ENCODE peak calls at places on chromosomes 13 and 19, in four cellular contexts. C is Panc1, O is mucosa of descending colon, U is psoas muscle. N is an unnamed sample.

GRCh38 chr13:113777311-113778260 is 18.6 kb downstream of the TMEM255B start:
- DNase-seq in C (no peak), O (no peak), U (peak), N (no peak)

GRCh38 chr13:105665284-105665683 is 870.2 kb downstream of the EFNB2 start:
- DNase-seq in C (no peak), O (no peak), U (no peak), N (no peak)

GRCh38 chr13:97191143-97191542 is 31.0 kb upstream of the MBNL2 start:
- DNase-seq in C (no peak), O (peak), U (no peak), N (no peak)

GRCh38 chr19:54333586-54334298 is 5.2 kb downstream of the LILRA4 start:
- DNase-seq in C (no peak), O (no peak), U (no peak), N (no peak)

GRCh38 chr13:114049026-114049425 is 75.2 kb upstream of the C13orf46 start:
- DNase-seq in C (no peak), O (peak), U (no peak), N (no peak)

GRCh38 chr13:26310003-26310402 is 56.1 kb downstream of the CDK8 start:
- DNase-seq in C (no peak), O (no peak), U (no peak), N (no peak)

GRCh38 chr13:73835138-73835721 is 299.0 kb downstream of the KLF12 start:
- DNase-seq in C (no peak), O (no peak), U (no peak), N (no peak)

GRCh38 chr13:74596691-74597090 is 462.5 kb upstream of the KLF12 start:
- DNase-seq in C (no peak), O (no peak), U (no peak), N (no peak)

GRCh38 chr13:30216111-30216510 is 91.2 kb downstream of the KATNAL1 start:
- DNase-seq in C (no peak), O (no peak), U (no peak), N (no peak)

GRCh38 chr13:51644649-51645048 is 60.4 kb downstream of the WDFY2 start:
- DNase-seq in C (no peak), O (no peak), U (no peak), N (no peak)

GRCh38 chr13:20128459-20128927 is 32.4 kb downstream of the GJA3 start:
- DNase-seq in C (no peak), O (peak), U (no peak), N (no peak)

GRCh38 chr13:30872195-30872594 is 33.9 kb upstream of the MEDAG start:
- DNase-seq in C (no peak), O (no peak), U (no peak), N (no peak)

GRCh38 chr13:96650301-96650886 is 343.9 kb downstream of the OXGR1 start:
- DNase-seq in C (no peak), O (no peak), U (no peak), N (no peak)

GRCh38 chr13:94947965-94948371 is 235.6 kb upstream of the SOX21 start:
- DNase-seq in C (no peak), O (no peak), U (no peak), N (no peak)

GRCh38 chr19:52492201-52492960 is 35.1 kb upstream of the ZNF808 start:
- DNase-seq in C (no peak), O (peak), U (no peak), N (no peak)

GRCh38 chr13:95833713-95834112 is 156.8 kb downstream of the DNAJC3 start:
- DNase-seq in C (no peak), O (no peak), U (no peak), N (no peak)

GRCh38 chr19:54492568-54492967 is 10.1 kb upstream of the LAIR2 start:
- DNase-seq in C (no peak), O (no peak), U (no peak), N (no peak)

GRCh38 chr13:74062933-74063332 is 71.3 kb downstream of the KLF12 start:
- DNase-seq in C (no peak), O (peak), U (peak), N (peak)

GRCh38 chr13:113142876-113143275 is 15.6 kb upstream of the PROZ start:
- DNase-seq in C (no peak), O (no peak), U (no peak), N (no peak)

GRCh38 chr19:42198676-42199439 is 18.6 kb downstream of the DEDD2 start:
- DNase-seq in C (no peak), O (peak), U (no peak), N (no peak)

GRCh38 chr13:113937497-113938140 is 36.3 kb downstream of the C13orf46 start:
- DNase-seq in C (no peak), O (no peak), U (no peak), N (no peak)

GRCh38 chr13:84844473-84844872 is 954.7 kb downstream of the SLITRK6 start:
- DNase-seq in C (no peak), O (no peak), U (no peak), N (no peak)

GRCh38 chr19:29841209-29841558 is 29.4 kb downstream of the CCNE1 start:
- DNase-seq in C (no peak), O (no peak), U (peak), N (no peak)

GRCh38 chr13:109357751-109358150 is 428.6 kb downstream of the IRS2 start:
- DNase-seq in C (no peak), O (no peak), U (no peak), N (no peak)

GRCh38 chr19:2207991-2208860 is 27.9 kb downstream of the PLEKHJ1 start:
- DNase-seq in C (no peak), O (peak), U (peak), N (peak)

GRCh38 chr19:37953125-37953524 is 46.1 kb downstream of the SIPA1L3 start:
- DNase-seq in C (no peak), O (no peak), U (no peak), N (no peak)

GRCh38 chr13:27955192-27955591 is 13.9 kb downstream of the CDX2 start:
- DNase-seq in C (no peak), O (no peak), U (no peak), N (no peak)

GRCh38 chr19:5623397-5624153 is 692 bp downstream of the SAFB start:
- DNase-seq in C (no peak), O (peak), U (no peak), N (no peak)

GRCh38 chr19:39919976-39920375 is 14.5 kb downstream of the FCGBP start:
- DNase-seq in C (no peak), O (no peak), U (no peak), N (no peak)

GRCh38 chr13:77516342-77516789 is 19.1 kb upstream of the SCEL start:
- DNase-seq in C (peak), O (no peak), U (no peak), N (no peak)

GRCh38 chr19:34835952-34836351 is 62.9 kb upstream of the ZNF599 start:
- DNase-seq in C (no peak), O (no peak), U (no peak), N (no peak)

GRCh38 chr19:18205180-18205915 is 1.5 kb upstream of the RAB3A start:
- DNase-seq in C (no peak), O (peak), U (peak), N (peak)

GRCh38 chr19:18202759-18203407 is 959 bp downstream of the RAB3A start:
- DNase-seq in C (no peak), O (peak), U (peak), N (no peak)

GRCh38 chr19:18203408-18203862 is 407 bp downstream of the RAB3A start:
- DNase-seq in C (no peak), O (peak), U (peak), N (no peak)

GRCh38 chr19:18204394-18205179 is 745 bp upstream of the RAB3A start:
- DNase-seq in C (no peak), O (peak), U (peak), N (no peak)

GRCh38 chr19:18203863-18204393 is at the start of gene RAB3A:
- DNase-seq in C (peak), O (peak), U (peak), N (peak)
- TF ChIP-seq CTCF in C (no peak), O (peak), U (no peak), N (no peak)

GRCh38 chr13:25192936-25193335 is 20.8 kb upstream of the AMER2 start:
- DNase-seq in C (no peak), O (no peak), U (no peak), N (no peak)
- H3K4me3 ChIP-seq in C (no peak), O (no peak), U (no peak), N (no peak)

GRCh38 chr13:33263976-33264619 is 21.5 kb downstream of the STARD13 start:
- DNase-seq in C (no peak), O (no peak), U (no peak), N (no peak)

GRCh38 chr13:33262069-33262487 is 23.5 kb downstream of the STARD13 start:
- DNase-seq in C (no peak), O (no peak), U (no peak), N (no peak)

GRCh38 chr13:33262554-33262953 is 23.0 kb downstream of the STARD13 start:
- DNase-seq in C (no peak), O (no peak), U (no peak), N (no peak)

GRCh38 chr13:33263484-33263883 is 22.1 kb downstream of the STARD13 start:
- DNase-seq in C (no peak), O (no peak), U (no peak), N (no peak)

DNA sequence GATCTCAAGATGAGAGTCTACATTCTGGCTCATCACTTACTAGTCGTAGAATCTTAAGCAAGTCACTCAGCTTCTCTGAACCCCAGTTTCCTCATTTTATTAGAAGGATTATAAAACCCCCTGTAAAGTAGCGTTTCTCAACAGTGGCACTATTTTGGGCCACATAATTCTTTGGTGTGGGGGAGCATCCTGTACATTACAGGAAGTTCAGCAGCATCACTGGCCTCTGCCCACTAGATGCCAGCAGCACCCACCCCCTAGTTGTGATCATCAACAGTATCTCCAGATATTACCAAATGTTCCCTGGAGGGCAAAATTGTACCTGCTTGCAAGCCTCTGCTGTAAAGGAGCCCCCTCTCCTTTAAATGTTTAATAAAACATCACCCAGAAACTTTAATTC is 22.6 kb downstream of the STARD13 start:
- DNase-seq in C (no peak), O (no peak), U (no peak), N (no peak)
- TF ChIP-seq CTCF in C (peak), O (no peak), U (no peak), N (no peak)

GRCh38 chr13:87042946-87043345 is 628.2 kb upstream of the SLITRK5 start:
- DNase-seq in C (no peak), O (no peak), U (no peak), N (no peak)
- H3K4me3 ChIP-seq in C (no peak), O (no peak), U (no peak), N (no peak)

DNA sequence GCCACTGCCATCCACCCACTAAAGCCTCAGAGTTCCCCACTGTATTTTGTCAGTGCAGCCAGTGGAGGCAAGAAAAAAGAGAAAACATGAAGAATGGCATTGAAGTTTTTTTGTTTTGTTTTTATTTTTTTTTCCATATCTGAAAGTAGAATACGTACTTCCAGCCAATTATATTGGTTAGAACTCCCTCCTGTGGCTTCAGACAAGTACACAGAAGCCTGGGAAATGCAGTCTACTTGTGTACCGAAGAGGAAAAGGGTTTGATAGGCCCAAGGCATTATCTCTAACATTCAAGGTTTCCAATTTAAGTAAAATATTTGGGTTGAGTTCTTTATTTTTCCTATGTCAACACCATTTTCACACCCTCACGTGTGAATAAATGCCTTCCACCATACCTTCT is 696.2 kb upstream of the GPC6 start:
- DNase-seq in C (no peak), O (no peak), U (no peak), N (no peak)
- TF ChIP-seq CTCF in C (no peak), O (no peak), U (no peak), N (no peak)

GRCh38 chr13:34116651-34117050 is 298.7 kb downstream of the RFC3 start:
- DNase-seq in C (no peak), O (no peak), U (no peak), N (no peak)
- H3K4me3 ChIP-seq in C (no peak), O (no peak), U (no peak), N (no peak)

DNA sequence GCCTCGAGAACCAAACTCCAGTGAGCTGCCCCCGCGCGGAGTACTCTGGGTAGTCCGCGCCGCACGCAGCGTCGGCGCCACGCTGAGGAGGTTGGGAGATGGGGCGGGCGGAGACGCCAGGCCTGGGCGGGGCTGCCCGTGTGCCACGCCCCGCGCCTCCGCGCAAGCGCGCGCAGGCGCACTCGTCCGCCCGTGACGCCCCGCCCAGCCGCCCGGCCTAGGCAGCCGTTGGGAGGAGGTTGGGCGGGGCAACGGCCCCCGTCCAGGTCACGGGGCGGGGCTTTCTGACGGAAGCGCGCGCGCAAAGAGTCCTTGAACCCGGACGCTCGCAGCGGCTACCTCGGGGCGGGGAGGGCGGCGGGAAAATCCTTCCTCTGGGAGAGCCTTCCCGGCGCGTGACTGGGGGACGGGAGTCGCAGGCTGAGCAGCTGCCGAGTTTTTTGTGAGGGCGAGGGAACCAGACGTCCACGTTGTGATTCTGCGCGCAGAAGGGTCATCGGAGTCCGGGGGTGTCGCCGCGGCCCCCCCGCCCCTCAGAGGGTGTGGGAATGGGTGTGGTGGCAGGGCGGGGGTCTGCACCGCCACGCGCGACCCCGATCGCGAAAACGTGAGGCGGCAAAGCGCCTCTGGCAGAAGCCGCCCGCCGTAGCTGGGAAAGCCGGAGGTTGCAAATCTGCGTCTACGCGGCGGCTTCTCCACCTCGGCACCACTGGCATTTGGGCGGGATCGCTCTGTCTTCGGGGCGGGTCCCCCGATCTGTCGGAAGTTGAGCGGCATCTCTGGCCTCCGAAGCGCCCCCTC is at the start of gene MED26:
- DNase-seq in C (peak), O (peak), U (peak), N (peak)
- TF ChIP-seq CTCF in C (no peak), O (peak), U (no peak), N (no peak)

DNA sequence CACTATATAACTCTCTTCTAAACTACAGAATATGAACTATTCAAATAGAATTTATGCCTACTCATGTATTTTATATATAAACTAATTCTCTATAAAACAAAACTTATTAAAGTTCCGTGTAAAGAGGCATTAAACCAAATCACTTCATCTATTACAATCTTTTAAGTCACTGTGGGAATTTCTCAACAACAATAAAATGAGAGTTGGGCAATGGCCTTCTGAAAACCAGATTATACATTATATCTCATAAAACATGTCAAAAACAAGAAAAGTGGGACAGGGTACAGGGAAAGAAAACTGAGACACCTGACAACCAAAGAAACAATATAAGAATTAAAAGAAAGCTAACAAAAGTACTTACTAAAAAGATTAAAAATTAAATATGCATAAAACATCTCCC is 145.2 kb downstream of the DIAPH3 start:
- DNase-seq in C (no peak), O (no peak), U (no peak), N (no peak)
- H3K4me3 ChIP-seq in C (no peak), O (no peak), U (no peak), N (no peak)